ENCODE peak calls at places on chromosomes 3 and 15, in four cellular contexts. K, C, T and I are unnamed samples.
A peak's percentile ranks its signal among the peaks of the same experiment; 100 is the strongest.

GRCh38 chr3:133412511-133413165 is 12.8 kb downstream of the BFSP2 start:
- DNase-seq in K (no peak), C (no peak), T (no peak), I (no peak)

GRCh38 chr15:69346112-69346511 is 47.4 kb downstream of the PAQR5 start:
- DNase-seq in T (no peak), C (no peak), K (no peak), I (no peak)

GRCh38 chr3:115239717-115240116 is 92.6 kb upstream of the ZBTB20 start:
- DNase-seq in C (no peak), T (no peak), K (no peak), I (peak; percentile 43)

GRCh38 chr3:189389346-189389745 is 217.6 kb downstream of the TPRG1 start:
- DNase-seq in K (no peak), T (no peak), C (no peak), I (no peak)

GRCh38 chr3:134650431-134651346 is at the start of gene KY:
- DNase-seq in T (no peak), C (no peak), K (peak; percentile 40), I (no peak)

GRCh38 chr3:127568604-127569003 is 21.9 kb downstream of the TPRA1 start:
- DNase-seq in K (no peak), T (no peak), C (no peak), I (no peak)

GRCh38 chr3:7567160-7567559 is 706.2 kb downstream of the GRM7 start:
- DNase-seq in C (no peak), K (no peak), T (no peak), I (no peak)

GRCh38 chr15:39587291-39587909 is 6.5 kb downstream of the THBS1 start:
- DNase-seq in T (no peak), K (no peak), C (no peak), I (no peak)

GRCh38 chr15:73989001-73989798 is 2.9 kb downstream of the STOML1 start:
- DNase-seq in K (no peak), C (peak; percentile 6), T (no peak), I (no peak)

GRCh38 chr3:8324727-8325126 is 176.9 kb upstream of the LMCD1 start:
- DNase-seq in T (no peak), C (no peak), K (no peak), I (no peak)

GRCh38 chr15:100515758-100516157 is 13.0 kb downstream of the CERS3 start:
- DNase-seq in K (peak; percentile 78), T (no peak), C (no peak), I (no peak)

GRCh38 chr3:179000144-179000543 is 71.5 kb downstream of the ZMAT3 start:
- DNase-seq in K (no peak), C (no peak), T (no peak), I (no peak)

GRCh38 chr3:160213181-160213580 is 12.0 kb upstream of the C3orf80 start:
- DNase-seq in C (no peak), T (no peak), K (no peak), I (no peak)

GRCh38 chr3:23810342-23811116 is 4.8 kb downstream of the UBE2E1 start:
- DNase-seq in K (no peak), T (no peak), C (no peak), I (no peak)

GRCh38 chr3:41167722-41168497 is 31.4 kb upstream of the CTNNB1 start:
- DNase-seq in C (no peak), K (no peak), T (no peak), I (no peak)

GRCh38 chr3:100072328-100073048 is 41.8 kb downstream of the FILIP1L start:
- DNase-seq in T (no peak), K (no peak), C (no peak), I (no peak)

GRCh38 chr15:101497484-101498034 is 8.1 kb upstream of the PCSK6 start:
- DNase-seq in T (no peak), C (peak; percentile 9), K (no peak), I (peak; percentile 49)

GRCh38 chr3:194281306-194281705 is 69.8 kb downstream of the CPN2 start:
- DNase-seq in T (no peak), K (no peak), C (no peak), I (no peak)

GRCh38 chr3:117622130-117622841 is 912.7 kb downstream of the TUSC7 start:
- DNase-seq in T (no peak), C (no peak), K (no peak), I (no peak)
- TF ChIP-seq POLR2A in T (no peak), C (no peak), K (no peak), I (no peak)

DNA sequence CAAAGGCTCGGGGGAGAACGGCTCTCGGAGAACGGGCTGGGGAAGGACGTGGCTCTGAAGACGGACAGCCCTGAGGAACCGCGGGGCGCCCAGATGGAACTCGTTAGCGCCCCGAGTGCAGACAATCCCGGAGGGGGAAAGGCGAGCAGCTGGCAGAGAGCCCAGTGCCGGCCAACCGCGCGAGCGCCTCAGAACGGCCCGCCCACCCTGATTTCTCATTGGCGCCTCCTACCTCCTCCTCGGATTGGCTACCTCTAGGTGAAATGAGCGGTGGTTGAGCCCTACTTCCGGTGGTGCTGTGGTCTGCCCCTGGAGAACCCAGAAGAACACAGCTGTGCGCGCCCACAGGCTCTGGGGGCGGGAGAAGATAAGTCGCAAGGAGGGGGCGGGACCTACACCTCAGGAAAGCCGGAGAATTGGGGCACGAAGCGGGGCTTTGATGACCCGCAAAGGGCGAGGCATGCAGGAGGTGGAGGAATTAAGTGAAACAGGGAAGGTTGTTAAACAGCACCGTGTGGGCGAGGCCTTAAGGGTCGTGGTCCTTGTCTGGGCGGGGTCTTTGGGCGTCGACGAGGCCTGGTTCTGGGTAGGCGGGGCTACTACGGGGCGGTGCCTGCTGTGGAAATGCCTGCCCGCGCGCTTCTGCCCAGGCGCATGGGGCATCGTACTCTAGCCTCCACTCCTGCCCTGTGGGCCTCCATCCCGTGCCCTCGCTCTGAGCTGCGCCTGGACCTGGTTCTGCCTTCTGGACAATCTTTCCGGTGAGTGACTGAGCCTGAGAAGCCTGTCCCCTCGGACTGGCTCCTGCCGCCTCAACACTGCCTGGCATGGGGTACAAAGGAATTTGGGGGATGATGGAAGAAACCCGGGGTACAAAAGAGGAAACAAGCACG is at the start of gene OGG1:
- DNase-seq in K (peak; percentile 98), T (peak; percentile 95), C (peak; percentile 97), I (peak; percentile 98)
- TF ChIP-seq POLR2A in K (peak; percentile 56), T (peak; percentile 12), C (no peak), I (no peak)

GRCh38 chr15:59691194-59691805 is 2.2 kb upstream of the BNIP2 start:
- DNase-seq in T (no peak), K (no peak), C (no peak), I (no peak)

GRCh38 chr15:59687831-59688230 is 1.3 kb downstream of the BNIP2 start:
- DNase-seq in C (no peak), T (no peak), K (no peak), I (no peak)

GRCh38 chr15:59688383-59688887 is 685 bp downstream of the BNIP2 start:
- DNase-seq in K (no peak), T (no peak), C (no peak), I (peak; percentile 62)

GRCh38 chr15:59689626-59690236 is 611 bp upstream of the BNIP2 start:
- DNase-seq in K (peak; percentile 67), T (peak; percentile 24), C (peak; percentile 88), I (peak; percentile 88)

DNA sequence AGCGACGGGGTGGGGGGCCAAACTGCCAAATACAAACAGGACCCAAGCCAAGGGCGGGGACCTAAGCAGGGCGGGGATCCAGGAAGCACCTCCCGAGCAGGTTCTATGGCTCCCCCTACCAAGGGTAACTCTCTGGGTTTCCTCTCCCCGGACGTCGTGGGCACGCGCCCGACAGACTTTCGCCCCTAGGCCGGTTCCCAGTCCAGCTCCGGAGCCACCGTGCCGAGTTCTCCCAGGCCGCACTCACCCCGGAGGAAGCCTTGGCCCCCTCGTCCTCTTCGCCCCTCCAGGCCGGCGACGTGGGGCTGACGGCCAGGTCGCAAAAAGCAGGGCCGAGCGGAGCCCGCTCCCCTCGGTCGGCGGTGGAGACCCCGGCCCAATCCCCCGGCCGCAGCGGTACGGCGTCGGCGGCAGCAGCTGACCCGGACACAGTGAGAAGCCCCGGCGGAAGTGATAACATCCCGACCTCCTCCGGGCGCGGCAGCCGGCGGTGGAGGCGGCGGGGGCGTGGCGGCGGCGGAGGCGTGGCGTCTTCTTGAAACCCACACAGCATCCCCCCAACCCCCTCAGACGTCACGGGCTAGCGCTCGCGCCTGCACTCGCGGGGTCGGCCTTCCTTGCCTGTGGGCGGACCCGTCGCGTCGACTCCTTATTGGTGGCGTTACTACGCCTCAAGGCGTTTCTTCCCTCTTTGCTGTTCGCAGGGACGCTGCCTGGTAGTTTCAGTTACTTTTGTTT is at the start of gene BNIP2:
- DNase-seq in K (peak; percentile 98), C (peak; percentile 99), T (peak; percentile 97), I (peak; percentile 99)
- TF ChIP-seq POLR2A in K (peak; percentile 96), C (peak; percentile 83), T (peak; percentile 95), I (peak; percentile 71)

GRCh38 chr3:29751647-29752263 is 470.9 kb downstream of the RBMS3 start:
- DNase-seq in T (no peak), C (no peak), K (no peak), I (no peak)
- TF ChIP-seq POLR2A in T (no peak), C (no peak), K (no peak), I (no peak)

DNA sequence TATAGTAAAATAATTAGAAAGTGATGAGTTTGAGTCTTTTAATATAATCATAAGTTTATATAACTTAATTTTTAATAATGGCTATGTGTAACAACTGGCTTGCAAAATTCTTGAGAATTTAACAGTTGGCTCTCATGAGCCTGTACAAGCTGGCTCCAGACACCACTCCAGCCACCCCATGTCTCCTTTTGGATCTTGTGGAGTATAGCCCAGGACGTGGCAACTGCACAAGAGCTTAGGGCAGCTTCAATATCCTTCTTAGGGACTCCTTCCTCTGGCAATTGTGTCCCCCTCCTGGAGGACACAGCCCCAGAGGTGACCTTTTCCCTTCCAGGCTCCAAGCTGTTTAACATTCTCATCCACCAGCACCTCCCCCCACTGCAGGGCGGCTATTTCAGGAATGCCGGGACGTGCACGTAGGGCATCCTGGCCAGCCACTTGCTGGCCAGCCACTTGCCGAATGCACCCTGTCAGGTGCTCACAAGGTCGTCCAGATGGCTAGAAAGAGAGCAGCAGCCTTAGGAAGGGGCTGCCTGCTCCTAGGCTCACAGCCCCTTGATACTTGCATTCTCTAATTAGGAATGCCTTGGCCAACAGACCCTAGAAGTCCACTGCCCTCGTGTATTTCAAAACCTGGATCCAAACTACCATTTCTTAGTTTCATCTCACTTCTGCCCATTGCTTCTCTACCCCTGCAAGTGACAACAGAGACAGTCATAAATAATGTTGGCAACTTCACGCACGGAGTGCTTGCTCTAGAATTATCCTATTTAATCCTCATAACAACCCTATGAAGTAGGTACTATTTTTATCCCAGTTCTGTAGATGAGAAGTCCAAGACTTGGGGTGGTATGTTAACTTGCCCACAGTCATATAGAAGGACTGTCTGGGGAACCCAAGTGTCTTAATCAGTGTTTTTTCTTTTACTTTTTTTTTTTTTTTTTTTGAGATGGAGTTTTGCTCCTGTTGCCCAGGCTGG is 24.5 kb upstream of the IDH2 start:
- DNase-seq in C (no peak), K (peak; percentile 10), T (no peak), I (no peak)
- TF ChIP-seq POLR2A in C (no peak), K (no peak), T (no peak), I (no peak)

GRCh38 chr3:163614886-163615285 is 1463.4 kb downstream of the SI start:
- DNase-seq in C (no peak), T (no peak), K (no peak), I (no peak)
- TF ChIP-seq POLR2A in C (no peak), T (no peak), K (no peak), I (no peak)